ENCODE peak calls at places on chromosomes 4 and X, in ten cellular contexts. U, D, Y, H, L, I, G, N, E and J are unnamed samples.
A peak's percentile ranks its signal among the peaks of the same experiment; 100 is the strongest.

GRCh38 chrX:97026406-97026805 is 142.7 kb downstream of the RPA4 start:
- DNase-seq in I (no peak), E (no peak), Y (no peak), U (no peak), H (no peak), L (no peak), D (no peak), N (peak; percentile 23), G (no peak), J (no peak)

GRCh38 chr4:23881052-23881501 is 8.8 kb downstream of the PPARGC1A start:
- DNase-seq in Y (no peak), H (no peak), L (no peak), I (no peak), U (no peak), G (no peak), N (no peak), E (no peak), D (peak; percentile 46), J (no peak)

GRCh38 chr4:144906181-144906895 is 191.7 kb downstream of the ANAPC10 start:
- DNase-seq in I (no peak), L (no peak), N (peak; percentile 47), D (peak; percentile 44), G (no peak), Y (peak; percentile 48), E (no peak), H (no peak), U (no peak), J (no peak)

GRCh38 chrX:31516492-31516891 is 444.7 kb upstream of the FTHL17 start:
- DNase-seq in I (no peak), U (no peak), H (no peak), E (no peak), G (no peak), Y (no peak), N (no peak), L (no peak), D (no peak), J (no peak)

GRCh38 chr4:112031712-112032328 is 113.4 kb upstream of the FAM241A start:
- DNase-seq in L (peak; percentile 54), D (peak; percentile 31), G (no peak), I (no peak), N (peak; percentile 66), U (no peak), Y (peak; percentile 59), H (no peak), E (peak; percentile 23), J (no peak)

GRCh38 chr4:104596189-104596588 is 101.5 kb upstream of the CXXC4 start:
- DNase-seq in U (no peak), I (no peak), Y (no peak), N (no peak), D (no peak), E (no peak), H (no peak), L (no peak), G (no peak), J (no peak)

GRCh38 chrX:147626605-147627004 is 285.1 kb upstream of the FMR1 start:
- DNase-seq in N (no peak), E (no peak), L (no peak), G (no peak), H (no peak), I (no peak), D (no peak), U (no peak), Y (no peak), J (no peak)

GRCh38 chrX:110276778-110277177 is 41.1 kb downstream of the AMMECR1 start:
- DNase-seq in D (no peak), Y (peak; percentile 75), H (no peak), U (no peak), I (no peak), E (no peak), G (no peak), N (no peak), L (no peak), J (no peak)

GRCh38 chrX:40207626-40208025 is 109.9 kb upstream of the BCOR start:
- DNase-seq in H (no peak), L (no peak), N (peak; percentile 25), D (peak; percentile 25), U (no peak), I (no peak), E (no peak), Y (peak; percentile 24), G (no peak), J (no peak)

GRCh38 chrX:152074163-152074562 is 64.2 kb downstream of the MAGEA10 start:
- DNase-seq in I (no peak), N (no peak), D (no peak), L (no peak), E (no peak), G (no peak), Y (no peak), U (no peak), H (no peak), J (no peak)

GRCh38 chr4:13248621-13249298 is 235.4 kb downstream of the RAB28 start:
- DNase-seq in G (no peak), E (no peak), U (no peak), I (no peak), L (no peak), D (no peak), N (peak; percentile 9), Y (no peak), H (no peak), J (no peak)

GRCh38 chrX:118726887-118727685 is at the start of gene IL13RA1:
- DNase-seq in I (peak; percentile 81), N (peak; percentile 92), G (peak; percentile 80), D (peak; percentile 84), Y (peak; percentile 48), H (peak; percentile 76), L (peak; percentile 83), E (peak; percentile 76), U (no peak), J (peak; percentile 92)

GRCh38 chr4:99179178-99179577 is 35.1 kb upstream of the ADH4 start:
- DNase-seq in G (no peak), U (no peak), N (no peak), H (no peak), L (no peak), I (no peak), Y (no peak), D (no peak), E (no peak), J (no peak)

GRCh38 chrX:44765556-44765955 is 78.3 kb upstream of the DUSP21 start:
- DNase-seq in U (no peak), D (no peak), Y (no peak), L (no peak), E (no peak), N (no peak), G (no peak), I (no peak), H (no peak), J (no peak)

GRCh38 chr4:101242441-101242840 is 104.9 kb downstream of the PPP3CA start:
- DNase-seq in D (no peak), E (no peak), U (no peak), H (no peak), Y (no peak), N (no peak), G (no peak), I (no peak), L (no peak), J (no peak)

GRCh38 chr4:5894266-5894665 is 1.4 kb upstream of the CRMP1 start:
- DNase-seq in I (no peak), L (no peak), G (no peak), N (no peak), E (no peak), D (no peak), H (no peak), U (no peak), Y (no peak), J (no peak)

GRCh38 chr4:53830511-53830910 is 233.9 kb downstream of the CHIC2 start:
- DNase-seq in Y (no peak), G (no peak), L (no peak), H (no peak), I (no peak), U (no peak), N (no peak), D (no peak), E (no peak), J (no peak)

GRCh38 chr4:35934370-35934981 is 309.8 kb downstream of the ARAP2 start:
- DNase-seq in G (no peak), D (peak; percentile 4), E (no peak), Y (peak; percentile 32), H (no peak), L (no peak), U (no peak), N (peak; percentile 65), I (no peak), J (no peak)

GRCh38 chr4:169080970-169081369 is 70.9 kb upstream of the CBR4 start:
- DNase-seq in L (no peak), I (no peak), N (peak; percentile 25), E (peak; percentile 38), U (no peak), D (no peak), H (no peak), Y (no peak), G (no peak), J (no peak)
- H3K4me3 ChIP-seq in L (no peak overlapping the region), I (peak overlapping the region; percentile 26), N (peak overlapping the region; percentile 54), E (no peak overlapping the region), U (no peak overlapping the region), D (no peak overlapping the region), H (peak overlapping the region; percentile 33), Y (no peak overlapping the region), G (no peak overlapping the region), J (no peak overlapping the region)

DNA sequence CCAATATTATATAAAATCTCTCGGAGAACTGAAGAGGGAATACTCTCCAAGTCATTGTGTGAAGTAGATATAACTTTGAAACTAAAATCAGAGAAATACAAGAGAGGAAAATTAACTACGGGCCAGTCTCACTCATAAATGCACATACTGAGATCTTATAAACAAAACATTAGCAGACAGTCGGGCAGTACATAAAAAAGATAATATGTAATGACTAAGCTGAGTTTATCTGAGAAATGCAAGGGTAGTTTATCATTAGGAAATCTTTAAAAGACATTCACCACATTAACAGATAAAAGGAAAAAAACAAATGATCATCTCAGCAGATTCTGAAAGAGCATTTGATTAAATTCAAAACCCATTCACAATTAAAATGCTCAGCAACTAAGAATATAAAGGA is 116.7 kb downstream of the NYX start:
- DNase-seq in I (no peak), N (no peak), U (no peak), H (no peak), Y (no peak), E (no peak), D (no peak), G (no peak), L (no peak), J (no peak)
- TF ChIP-seq CTCF in I (no peak), N (no peak), U (no peak), H (no peak), Y (no peak), E (no peak), D (no peak), G (no peak), L (no peak), J (no peak)

GRCh38 chrX:2484721-2485459 is 15.9 kb downstream of the DHRSX start:
- DNase-seq in D (no peak), E (no peak), G (peak; percentile 32), I (no peak), Y (no peak), N (no peak), L (no peak), U (no peak), H (no peak), J (peak; percentile 72)
- H3K4me3 ChIP-seq in D (no peak overlapping the region), E (peak overlapping the region; percentile 29), G (no peak overlapping the region), I (peak overlapping the region; percentile 28), Y (no peak overlapping the region), N (no peak overlapping the region), L (no peak overlapping the region), U (no peak overlapping the region), H (peak overlapping the region; percentile 52), J (peak overlapping the region; percentile 32)

DNA sequence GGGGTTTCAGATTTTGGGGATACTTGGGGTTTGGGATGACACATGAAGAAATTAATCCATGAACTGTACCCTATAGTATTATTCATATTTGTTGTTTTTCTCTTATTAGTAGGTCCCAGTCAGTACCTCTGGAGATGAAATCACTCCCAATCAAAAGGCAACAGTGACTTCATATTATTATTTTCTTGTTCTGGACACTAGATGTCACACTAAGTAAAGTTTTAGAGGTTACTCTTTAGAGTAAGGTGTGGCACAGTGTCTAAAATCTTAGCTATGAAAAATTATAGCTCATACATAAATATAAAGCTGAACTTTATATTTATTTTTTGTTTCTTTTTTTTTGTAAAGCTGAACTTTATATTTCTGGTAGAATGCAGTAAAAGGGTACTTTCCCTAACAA is 35.1 kb downstream of the FAM114A1 start:
- DNase-seq in G (no peak), D (peak; percentile 17), I (no peak), U (no peak), E (no peak), Y (peak; percentile 42), H (no peak), N (peak; percentile 56), L (no peak), J (no peak)
- TF ChIP-seq CTCF in G (no peak), D (peak; percentile 30), I (peak; percentile 50), U (peak; percentile 71), E (no peak), Y (peak; percentile 19), H (peak; percentile 51), N (peak; percentile 60), L (peak; percentile 38), J (no peak)